ENCODE peak calls at places on chromosomes 12 and 14, in eight cellular contexts. Q, T, H, V, O, B, I and L are unnamed samples.

GRCh38 chr12:71046215-71046614 is 111.6 kb downstream of the TSPAN8 start:
- DNase-seq in O (no peak), B (no peak), T (peak; percentile 64), V (no peak), I (no peak), Q (no peak), H (no peak), L (no peak)

GRCh38 chr14:67729072-67729561 is 27.4 kb downstream of the RDH12 start:
- DNase-seq in O (no peak), B (peak; percentile 40), Q (no peak), V (no peak), T (no peak), I (no peak), H (no peak), L (peak; percentile 75)

GRCh38 chr14:49641697-49642129 is 6.7 kb upstream of the DNAAF2 start:
- DNase-seq in H (no peak), V (no peak), T (peak; percentile 23), Q (no peak), O (no peak), B (peak; percentile 71), I (no peak), L (peak; percentile 89)

GRCh38 chr12:117235261-117235660 is 45.0 kb upstream of the FBXO21 start:
- DNase-seq in H (no peak), B (no peak), V (no peak), I (no peak), Q (no peak), T (no peak), O (no peak), L (no peak)

GRCh38 chr12:52238206-52238840 is 5.3 kb downstream of the KRT7 start:
- DNase-seq in O (no peak), I (no peak), T (no peak), B (no peak), V (no peak), H (no peak), Q (no peak), L (no peak)

GRCh38 chr12:115322275-115322674 is 638.3 kb upstream of the TBX3 start:
- DNase-seq in O (no peak), V (no peak), I (no peak), H (no peak), Q (no peak), T (peak; percentile 22), B (no peak), L (no peak)

GRCh38 chr14:95157987-95158712 is 821 bp upstream of the DICER1 start:
- DNase-seq in H (no peak), B (no peak), V (no peak), O (no peak), T (no peak), I (no peak), Q (no peak), L (no peak)

GRCh38 chr14:75334191-75335051 is 55.8 kb downstream of the FOS start:
- DNase-seq in T (peak; percentile 50), V (peak; percentile 7), I (no peak), B (no peak), O (peak; percentile 57), Q (peak; percentile 47), H (no peak), L (no peak)

GRCh38 chr12:5612556-5613421 is 180.9 kb downstream of the NTF3 start:
- DNase-seq in O (no peak), H (no peak), V (no peak), I (no peak), T (no peak), Q (no peak), B (no peak), L (no peak)

GRCh38 chr12:56304276-56304675 is 4.1 kb upstream of the CS start:
- DNase-seq in H (no peak), I (no peak), V (no peak), T (no peak), B (no peak), Q (no peak), O (no peak), L (no peak)

GRCh38 chr14:95318870-95319311 is 817 bp downstream of the CLMN start:
- DNase-seq in I (no peak), B (no peak), H (no peak), T (no peak), V (no peak), O (no peak), Q (no peak), L (no peak)

GRCh38 chr12:26116829-26117228 is 8.0 kb downstream of the BHLHE41 start:
- DNase-seq in B (no peak), H (no peak), O (no peak), Q (no peak), T (no peak), V (no peak), I (no peak), L (no peak)

GRCh38 chr14:91332448-91333059 is 85.1 kb downstream of the CCDC88C start:
- DNase-seq in I (no peak), T (no peak), V (no peak), B (no peak), Q (no peak), O (no peak), H (no peak), L (peak; percentile 66)
- H3K27ac ChIP-seq in I (peak overlapping the region; percentile 83), T (no peak overlapping the region), V (peak overlapping the region; percentile 62), B (no peak overlapping the region), Q (no peak overlapping the region), O (peak overlapping the region; percentile 27), H (no peak overlapping the region), L (peak overlapping the region; percentile 1)

DNA sequence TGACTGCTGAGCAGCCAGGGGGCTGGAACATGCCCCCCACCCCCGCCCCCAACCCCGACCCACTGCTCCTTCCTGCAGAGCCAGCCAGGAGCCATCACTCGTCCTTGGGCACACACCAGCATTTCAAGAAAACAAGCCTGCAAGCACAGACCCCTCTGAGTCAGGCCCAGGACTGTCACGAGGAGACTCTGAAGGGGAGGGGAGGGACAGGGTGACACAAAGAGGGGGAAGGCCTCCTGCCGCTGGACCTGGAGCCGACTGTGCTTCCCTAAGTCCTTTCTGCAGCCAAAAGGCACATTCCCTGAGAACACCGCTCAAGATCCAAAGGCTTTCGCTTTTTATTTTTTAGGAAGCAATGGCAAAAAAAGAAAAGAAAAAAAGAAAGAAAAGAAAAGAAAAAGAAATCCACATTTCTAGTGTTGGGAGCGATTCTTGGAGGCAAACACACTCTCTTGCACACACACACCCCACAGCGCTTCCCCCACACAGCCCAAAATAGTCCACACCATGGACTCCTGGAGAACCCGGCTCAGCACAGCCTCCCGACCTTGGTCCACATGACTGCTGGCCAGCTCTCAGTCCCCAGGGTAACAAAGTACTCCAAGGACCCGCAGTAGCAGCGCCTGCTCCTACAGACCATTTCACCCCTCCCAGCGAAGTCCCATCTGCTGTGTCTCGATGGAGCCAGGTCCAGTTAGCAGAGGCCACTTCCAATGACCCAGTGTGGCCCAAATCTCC is 101.7 kb downstream of the DPF3 start:
- DNase-seq in V (no peak), H (no peak), I (peak; percentile 22), B (no peak), O (no peak), T (peak; percentile 31), Q (no peak), L (no peak)
- H3K27ac ChIP-seq in V (no peak overlapping the region), H (no peak overlapping the region), I (peak overlapping the region; percentile 86), B (no peak overlapping the region), O (no peak overlapping the region), T (no peak overlapping the region), Q (no peak overlapping the region), L (no peak overlapping the region)

GRCh38 chr12:119005832-119006360 is 24.6 kb downstream of the SRRM4 start:
- DNase-seq in V (no peak), B (no peak), Q (no peak), I (no peak), T (no peak), H (no peak), O (no peak), L (no peak)
- H3K27ac ChIP-seq in V (no peak overlapping the region), B (no peak overlapping the region), Q (no peak overlapping the region), I (no peak overlapping the region), T (no peak overlapping the region), H (no peak overlapping the region), O (no peak overlapping the region), L (no peak overlapping the region)

GRCh38 chr12:124715121-124715990 is 147.9 kb upstream of the NCOR2 start:
- DNase-seq in I (no peak), T (peak; percentile 22), V (no peak), Q (no peak), O (no peak), H (no peak), B (no peak), L (peak; percentile 44)
- H3K27ac ChIP-seq in I (no peak overlapping the region), T (no peak overlapping the region), V (no peak overlapping the region), Q (no peak overlapping the region), O (no peak overlapping the region), H (no peak overlapping the region), B (no peak overlapping the region), L (no peak overlapping the region)